ENCODE peak calls at places on chromosomes 13 and 19, in five cellular contexts. X is GM12865; J is astrocyte of the cerebellum; L is CD8-positive, alpha-beta T cell; K is cardiac fibroblast. C is an unnamed sample.

GRCh38 chr13:35475960-35476943 is at the start of gene MAB21L1:
- DNase-seq in L (no peak), X (peak), K (peak), J (peak), C (no peak)

GRCh38 chr13:26518433-26519084 is 38.9 kb upstream of the WASF3 start:
- DNase-seq in X (no peak), J (no peak), L (no peak), K (no peak), C (no peak)

GRCh38 chr19:5150902-5151741 is 182.2 kb downstream of the KDM4B start:
- DNase-seq in X (no peak), J (no peak), L (no peak), K (no peak), C (no peak)

GRCh38 chr13:73230714-73231113 is 171.9 kb downstream of the KLF5 start:
- DNase-seq in X (peak), L (no peak), J (no peak), K (no peak), C (no peak)

GRCh38 chr13:111315347-111315995 is 5.0 kb upstream of the TEX29 start:
- DNase-seq in K (no peak), L (no peak), X (no peak), J (no peak), C (no peak)

GRCh38 chr19:55353803-55354697 is 469 bp downstream of the COX6B2 start:
- DNase-seq in X (peak), L (peak), J (no peak), K (peak), C (peak)

GRCh38 chr13:50948576-50948975 is 39.0 kb downstream of the RNASEH2B start:
- DNase-seq in J (no peak), L (no peak), X (no peak), K (no peak), C (no peak)

GRCh38 chr13:95357875-95358274 is 56.6 kb upstream of the ABCC4 start:
- DNase-seq in K (no peak), L (no peak), J (no peak), X (no peak), C (no peak)

GRCh38 chr13:107900775-107901174 is 314.6 kb downstream of the LIG4 start:
- DNase-seq in J (peak), L (no peak), X (no peak), K (peak), C (no peak)

GRCh38 chr19:29040951-29041350 is 172.0 kb downstream of the UQCRFS1 start:
- DNase-seq in X (no peak), L (no peak), J (no peak), K (no peak), C (no peak)

GRCh38 chr13:61417171-61417570 is 1.5 kb upstream of the PCDH20 start:
- DNase-seq in K (no peak), J (no peak), L (no peak), X (no peak), C (no peak)

GRCh38 chr13:99655351-99656091 is 154.2 kb downstream of the TM9SF2 start:
- DNase-seq in L (no peak), K (no peak), J (no peak), X (no peak), C (no peak)

GRCh38 chr19:1767464-1767933 is 14.2 kb downstream of the ONECUT3 start:
- DNase-seq in J (no peak), X (peak), K (peak), L (peak), C (peak)

GRCh38 chr13:110907951-110908898 is 6.6 kb downstream of the ANKRD10 start:
- DNase-seq in K (peak), L (no peak), X (no peak), J (no peak), C (no peak)

GRCh38 chr13:102856603-102857002 is 10.8 kb downstream of the ERCC5 start:
- DNase-seq in K (peak), J (no peak), L (no peak), X (no peak), C (no peak)

GRCh38 chr13:79775830-79776229 is 294.9 kb downstream of the NDFIP2 start:
- DNase-seq in K (peak), L (no peak), J (peak), X (peak), C (no peak)

GRCh38 chr13:112374271-112374670 is 1.9 kb upstream of the SPACA7 start:
- DNase-seq in X (no peak), K (no peak), J (no peak), L (no peak), C (no peak)

GRCh38 chr13:112066624-112067004 is 335 bp upstream of the SOX1 start:
- DNase-seq in J (peak), X (no peak), L (peak), K (peak), C (no peak)

GRCh38 chr13:97432232-97432916 is 1.6 kb upstream of the RAP2A start:
- DNase-seq in K (no peak), L (no peak), J (no peak), X (peak), C (no peak)

GRCh38 chr19:4454952-4455738 is 2.4 kb downstream of the UBXN6 start:
- DNase-seq in L (no peak), K (peak), J (no peak), X (no peak), C (no peak)

GRCh38 chr13:79637086-79637763 is 156.3 kb downstream of the NDFIP2 start:
- DNase-seq in X (no peak), K (peak), J (no peak), L (no peak), C (no peak)

GRCh38 chr13:92354583-92354982 is 872.0 kb upstream of the GPC6 start:
- DNase-seq in L (no peak), X (no peak), J (no peak), K (peak), C (no peak)

GRCh38 chr13:76216729-76217128 is 580.6 kb downstream of the LMO7 start:
- DNase-seq in K (no peak), X (no peak), J (no peak), L (no peak), C (no peak)

GRCh38 chr13:27961227-27962085 is 7.7 kb downstream of the CDX2 start:
- DNase-seq in L (no peak), J (no peak), X (no peak), K (no peak), C (no peak)

GRCh38 chr13:27959976-27960361 is 9.1 kb downstream of the CDX2 start:
- DNase-seq in J (no peak), K (no peak), X (no peak), L (no peak), C (no peak)

GRCh38 chr13:27958928-27959539 is 10.1 kb downstream of the CDX2 start:
- DNase-seq in K (no peak), X (no peak), L (no peak), J (no peak), C (no peak)

GRCh38 chr13:27962128-27962841 is 6.8 kb downstream of the CDX2 start:
- DNase-seq in J (no peak), K (no peak), L (no peak), X (no peak), C (no peak)

DNA sequence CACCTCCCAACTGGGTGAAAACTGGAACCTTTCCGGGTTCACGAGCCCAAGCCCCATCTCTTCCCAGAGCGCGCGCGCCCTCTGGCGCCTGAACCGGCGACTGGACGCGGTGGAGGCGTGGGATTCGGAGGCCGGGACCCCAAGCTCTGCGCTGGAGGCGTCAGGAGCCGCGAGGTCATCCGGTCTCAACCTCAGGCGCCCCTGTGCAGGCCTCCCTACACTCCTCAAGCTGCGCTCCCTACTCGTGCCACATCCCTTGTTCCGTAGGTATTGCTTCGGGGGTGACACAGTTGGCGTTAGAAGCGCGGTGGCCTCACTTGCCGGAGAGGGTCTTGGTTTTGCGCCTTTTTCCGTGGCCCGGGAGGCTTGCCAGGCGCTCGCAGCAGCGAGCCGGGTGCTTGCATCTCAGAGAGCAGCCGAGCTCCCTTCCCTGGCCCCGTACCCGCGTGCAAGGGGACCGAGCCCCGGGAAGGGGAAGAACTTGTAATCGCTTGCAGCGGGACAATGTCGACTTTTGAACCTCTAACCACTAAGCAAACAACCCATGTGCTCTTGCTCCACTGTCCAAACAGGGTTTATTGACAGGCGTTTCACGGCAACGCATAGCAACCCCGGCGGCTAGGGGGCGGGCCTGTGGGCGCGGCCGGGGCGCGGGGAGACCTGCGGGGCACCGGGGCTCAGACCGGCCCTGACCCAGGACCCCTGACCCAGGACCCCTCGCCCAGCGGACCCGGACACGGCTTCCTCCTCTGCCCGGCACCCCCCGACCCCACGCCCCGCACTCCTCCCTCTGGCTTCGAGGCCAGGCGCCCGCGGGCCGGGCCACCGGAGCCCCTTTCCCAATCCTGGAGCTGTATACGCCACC is 8.5 kb downstream of the CDX2 start:
- DNase-seq in K (peak), L (no peak), X (peak), J (no peak), C (no peak)
- TF ChIP-seq CTCF in K (peak), L (no peak), X (peak), J (peak), C (no peak)

GRCh38 chr19:3042545-3043267 is 13.6 kb upstream of the TLE2 start:
- DNase-seq in X (no peak), J (no peak), K (no peak), L (no peak), C (no peak)
- TF ChIP-seq CTCF in X (no peak), J (no peak), K (no peak), L (no peak), C (no peak)

DNA sequence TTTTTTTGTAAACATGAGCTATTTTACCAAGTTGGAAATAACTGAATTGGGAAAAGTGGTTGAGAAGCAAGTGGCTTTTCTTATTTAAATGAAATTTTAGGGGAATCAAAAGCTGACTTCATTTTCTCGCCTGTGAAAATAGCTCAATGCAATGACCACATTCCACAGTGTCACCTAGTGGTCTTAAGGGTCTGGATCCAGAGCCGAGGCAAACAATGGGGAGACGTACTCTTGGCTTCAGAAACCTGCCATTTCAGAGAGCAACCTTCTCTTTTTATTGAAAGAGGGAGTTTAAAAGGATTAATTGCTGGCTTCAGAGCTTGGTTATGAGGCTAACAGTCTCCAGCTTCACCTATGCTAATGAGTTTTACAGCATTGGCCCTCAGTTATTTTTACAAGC is 39.7 kb upstream of the RXFP2 start:
- DNase-seq in L (no peak), X (no peak), J (peak), K (peak), C (no peak)
- TF ChIP-seq CTCF in L (no peak), X (no peak), J (peak), K (peak), C (no peak)

GRCh38 chr19:46823049-46823448 is 27.6 kb downstream of the AP2S1 start:
- DNase-seq in J (no peak), K (no peak), L (no peak), X (no peak), C (no peak)
- TF ChIP-seq CTCF in J (no peak), K (no peak), L (no peak), X (no peak), C (no peak)

GRCh38 chr19:40445006-40445312 is 824 bp upstream of the SERTAD3 start:
- DNase-seq in L (no peak), J (no peak), X (no peak), K (no peak), C (no peak)
- TF ChIP-seq CTCF in L (no peak), J (no peak), X (no peak), K (no peak), C (no peak)

DNA sequence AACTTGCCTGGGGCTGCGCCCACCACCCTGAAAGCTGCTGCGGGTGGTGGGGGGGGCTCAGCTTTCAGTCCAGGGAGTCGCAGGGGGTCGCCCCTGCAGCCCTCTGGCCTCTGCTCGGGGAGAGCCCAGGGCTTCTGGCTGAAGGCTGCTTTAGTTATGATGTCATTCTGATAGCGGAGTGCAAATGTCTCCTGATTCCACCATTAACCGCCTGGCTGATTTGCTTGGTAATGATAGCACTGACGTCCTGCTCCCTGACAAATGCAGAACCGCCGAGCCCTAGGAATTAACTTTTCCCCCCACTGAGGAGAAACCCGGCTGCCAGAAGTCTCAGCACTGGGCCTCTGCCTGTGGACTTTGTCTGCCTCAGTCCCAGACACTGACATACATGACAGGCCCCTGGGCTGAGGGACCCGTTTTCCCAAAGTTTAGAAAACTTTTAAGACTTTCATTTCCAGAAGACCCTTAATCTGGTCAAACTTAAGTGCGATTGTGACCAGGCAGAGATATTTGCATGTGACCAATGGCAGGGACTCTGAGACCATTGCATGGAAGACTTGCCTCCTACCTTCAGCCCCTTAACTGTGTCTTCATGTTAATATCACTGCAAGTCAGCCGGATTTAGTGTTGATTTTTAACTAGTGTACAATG is 142.5 kb upstream of the ZNF536 start:
- DNase-seq in J (no peak), K (no peak), X (no peak), L (no peak), C (no peak)
- TF ChIP-seq CTCF in J (no peak), K (no peak), X (no peak), L (no peak), C (no peak)

DNA sequence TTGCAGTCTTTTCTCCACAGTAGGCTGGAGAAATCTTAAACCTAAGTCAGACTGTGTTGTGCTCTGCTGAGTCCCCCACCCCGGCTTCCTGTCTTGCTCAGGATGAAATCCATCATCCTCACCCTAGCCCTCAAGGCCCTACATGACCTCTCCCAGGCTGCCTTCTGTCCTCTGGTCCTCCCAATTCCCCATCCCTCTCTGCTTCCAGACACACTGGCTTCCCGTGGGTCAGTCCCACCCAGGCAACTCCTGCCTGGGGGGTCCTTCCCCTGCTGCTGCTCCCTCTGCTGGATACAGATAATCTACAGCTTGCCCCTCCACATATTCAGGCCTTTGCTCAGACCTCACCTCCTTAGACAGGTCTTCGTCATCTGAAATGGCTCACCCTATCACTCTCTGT is 18.4 kb upstream of the CBY2 start:
- DNase-seq in L (no peak), J (no peak), X (no peak), K (no peak), C (no peak)
- TF ChIP-seq CTCF in L (no peak), J (peak), X (peak), K (no peak), C (no peak)

DNA sequence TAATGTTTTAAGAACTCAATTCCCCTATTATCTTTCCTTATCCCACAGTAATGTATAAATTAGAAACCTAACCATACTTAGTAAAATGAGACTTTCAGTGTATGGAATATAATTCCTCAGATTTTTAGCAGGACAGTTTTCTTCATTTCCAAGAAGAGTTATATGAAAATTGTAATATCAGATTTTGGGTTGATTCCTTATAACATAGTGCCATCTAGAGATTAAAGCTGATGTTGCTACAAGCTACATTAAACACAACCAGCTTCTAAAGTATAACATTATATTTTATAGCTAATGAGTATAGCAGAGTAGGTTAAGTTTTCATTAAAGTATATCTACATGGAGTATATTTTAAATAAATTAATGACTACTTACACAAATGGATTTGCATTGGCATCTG is 99.7 kb upstream of the MIR17HG start:
- DNase-seq in K (no peak), X (no peak), L (no peak), J (no peak), C (no peak)
- TF ChIP-seq CTCF in K (no peak), X (peak), L (no peak), J (peak), C (no peak)

GRCh38 chr13:46342538-46342937 is 44.5 kb downstream of the RUBCNL start:
- DNase-seq in J (no peak), L (no peak), K (no peak), X (no peak), C (no peak)
- TF ChIP-seq CTCF in J (no peak), L (no peak), K (no peak), X (no peak), C (no peak)

DNA sequence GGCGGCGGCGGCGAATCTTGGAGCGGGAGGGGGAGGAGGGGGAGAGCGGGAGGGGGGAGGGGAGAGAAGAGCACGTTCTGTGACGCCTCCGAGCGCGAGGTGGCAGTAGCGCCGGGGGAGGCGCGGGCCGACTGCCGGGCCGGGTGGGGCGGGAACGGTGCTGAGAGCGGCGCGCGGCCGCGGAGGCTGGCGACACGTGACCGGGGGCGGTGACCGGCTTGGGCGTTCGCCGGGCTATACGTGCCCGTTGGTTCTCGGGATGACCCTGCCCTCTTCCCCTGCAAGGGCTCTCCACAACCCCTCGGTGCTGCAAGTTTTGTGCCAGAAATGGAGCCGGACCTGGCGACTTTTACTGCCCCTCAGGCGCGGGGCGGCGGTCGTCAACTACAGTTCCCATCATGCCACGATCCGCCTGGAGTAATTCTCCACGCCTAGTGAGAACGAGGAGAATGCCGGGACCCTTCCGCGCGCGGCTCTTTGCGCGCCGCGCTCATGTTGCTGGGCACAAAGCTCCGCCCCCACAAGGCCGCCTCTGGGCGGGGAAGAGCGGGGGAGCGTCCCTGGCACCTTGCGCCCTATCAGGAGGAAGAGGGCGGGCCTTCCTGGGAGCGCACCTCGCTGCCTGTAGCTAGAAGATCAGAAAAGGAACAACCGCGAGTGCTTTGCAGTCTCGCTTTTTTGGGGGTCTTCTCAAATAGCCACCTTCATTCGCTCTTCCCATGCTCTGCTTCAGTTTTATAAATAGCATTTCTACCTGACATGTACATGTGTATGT is at the start of gene KPNA3:
- DNase-seq in K (peak), L (peak), X (peak), J (peak), C (peak)
- TF ChIP-seq CTCF in K (no peak), L (no peak), X (peak), J (no peak), C (no peak)